ENCODE peak calls at places on chromosomes 12 and 14, in five cellular contexts. One of them, this sample, is unnamed.

GRCh38 chr12:130281157-130281799 is 56.4 kb upstream of the PIWIL1 start:
- DNase-seq in NCI-H82: peak
- DNase-seq in glutamatergic neuron: peak
- DNase-seq in H4: no peak
- DNase-seq in anterior cingulate cortex: peak
- DNase-seq in this sample: no peak

GRCh38 chr12:120474092-120474960 is 4.8 kb upstream of the SRSF9 start:
- DNase-seq in NCI-H82: no peak
- DNase-seq in glutamatergic neuron: no peak
- DNase-seq in H4: peak
- DNase-seq in anterior cingulate cortex: peak
- DNase-seq in this sample: no peak

GRCh38 chr12:115375188-115375991 is 691.4 kb upstream of the TBX3 start:
- DNase-seq in NCI-H82: no peak
- DNase-seq in glutamatergic neuron: no peak
- DNase-seq in H4: peak
- DNase-seq in anterior cingulate cortex: no peak
- DNase-seq in this sample: peak

GRCh38 chr12:123058471-123058870 is 78.0 kb downstream of the ARL6IP4 start:
- DNase-seq in NCI-H82: no peak
- DNase-seq in glutamatergic neuron: no peak
- DNase-seq in H4: no peak
- DNase-seq in anterior cingulate cortex: no peak
- DNase-seq in this sample: no peak

GRCh38 chr14:103834956-103835355 is 12.4 kb downstream of the PPP1R13B start:
- DNase-seq in NCI-H82: no peak
- DNase-seq in glutamatergic neuron: no peak
- DNase-seq in H4: no peak
- DNase-seq in anterior cingulate cortex: no peak
- DNase-seq in this sample: no peak

GRCh38 chr14:73762375-73762822 is 48.2 kb upstream of the PNMA1 start:
- DNase-seq in NCI-H82: no peak
- DNase-seq in glutamatergic neuron: no peak
- DNase-seq in H4: no peak
- DNase-seq in anterior cingulate cortex: no peak
- DNase-seq in this sample: no peak

GRCh38 chr12:53219956-53220856 is 11.8 kb downstream of the RARG start:
- DNase-seq in NCI-H82: peak
- DNase-seq in glutamatergic neuron: peak
- DNase-seq in H4: peak
- DNase-seq in anterior cingulate cortex: peak
- DNase-seq in this sample: peak

GRCh38 chr12:114018669-114019068 is 52.5 kb upstream of the RBM19 start:
- DNase-seq in NCI-H82: no peak
- DNase-seq in glutamatergic neuron: no peak
- DNase-seq in H4: peak
- DNase-seq in anterior cingulate cortex: no peak
- DNase-seq in this sample: no peak

GRCh38 chr12:84384384-84384783 is 528.2 kb downstream of the SLC6A15 start:
- DNase-seq in NCI-H82: no peak
- DNase-seq in glutamatergic neuron: no peak
- DNase-seq in H4: no peak
- DNase-seq in anterior cingulate cortex: no peak
- DNase-seq in this sample: no peak

GRCh38 chr12:111405149-111405855 is 421 bp upstream of the SH2B3 start:
- DNase-seq in NCI-H82: peak
- DNase-seq in glutamatergic neuron: peak
- DNase-seq in H4: peak
- DNase-seq in anterior cingulate cortex: peak
- DNase-seq in this sample: peak

GRCh38 chr14:35682802-35683201 is 126.3 kb downstream of the RALGAPA1 start:
- DNase-seq in NCI-H82: no peak
- DNase-seq in glutamatergic neuron: no peak
- DNase-seq in H4: no peak
- DNase-seq in anterior cingulate cortex: no peak
- DNase-seq in this sample: no peak

GRCh38 chr12:78316150-78316549 is 485.5 kb downstream of the NAV3 start:
- DNase-seq in NCI-H82: no peak
- DNase-seq in glutamatergic neuron: no peak
- DNase-seq in H4: no peak
- DNase-seq in anterior cingulate cortex: no peak
- DNase-seq in this sample: no peak

GRCh38 chr12:29640589-29641345 is 143.0 kb downstream of the TMTC1 start:
- DNase-seq in NCI-H82: peak
- DNase-seq in glutamatergic neuron: no peak
- DNase-seq in H4: peak
- DNase-seq in anterior cingulate cortex: no peak
- DNase-seq in this sample: no peak

GRCh38 chr12:95518976-95519375 is 32.3 kb downstream of the USP44 start:
- DNase-seq in NCI-H82: no peak
- DNase-seq in glutamatergic neuron: no peak
- DNase-seq in H4: no peak
- DNase-seq in anterior cingulate cortex: no peak
- DNase-seq in this sample: no peak

GRCh38 chr14:100440207-100440631 is 117.1 kb downstream of the SLC25A47 start:
- DNase-seq in NCI-H82: peak
- DNase-seq in glutamatergic neuron: peak
- DNase-seq in H4: peak
- DNase-seq in anterior cingulate cortex: peak
- DNase-seq in this sample: no peak

GRCh38 chr14:101062611-101063010 is 159.1 kb upstream of the RTL1 start:
- DNase-seq in NCI-H82: no peak
- DNase-seq in glutamatergic neuron: no peak
- DNase-seq in H4: no peak
- DNase-seq in anterior cingulate cortex: no peak
- DNase-seq in this sample: no peak